ENCODE peak calls at places on chromosomes 4 and X, in four cellular contexts. Z is activated T-helper 9 cell treated with anti-CD3 and anti-CD28 coated beads, Interleukin-2, amount 50 U/mL, for 16 hours; C is pancreas; X is endothelial cell. E is an unnamed sample.

GRCh38 chrX:49041683-49042529 is 1.3 kb downstream of the TFE3 start:
- DNase-seq in X (no peak), Z (no peak), C (no peak), E (no peak)

GRCh38 chr4:7865533-7865932 is 74.1 kb downstream of the AFAP1 start:
- DNase-seq in C (no peak), Z (no peak), X (no peak), E (no peak)

GRCh38 chrX:121579016-121579760 is 531.8 kb downstream of the GLUD2 start:
- DNase-seq in X (peak), C (peak), Z (no peak), E (no peak)

GRCh38 chr4:126986828-126987227 is 645.9 kb upstream of the INTU start:
- DNase-seq in Z (no peak), C (no peak), X (no peak), E (no peak)

GRCh38 chr4:56127698-56128097 is 179.0 kb downstream of the CEP135 start:
- DNase-seq in X (no peak), Z (no peak), C (no peak), E (no peak)

GRCh38 chr4:137454767-137455166 is 77.5 kb downstream of the PCDH18 start:
- DNase-seq in C (no peak), Z (no peak), X (no peak), E (no peak)

GRCh38 chr4:88794952-88795351 is 97.3 kb upstream of the NAP1L5 start:
- DNase-seq in C (no peak), X (no peak), Z (no peak), E (no peak)

GRCh38 chr4:174516345-174516744 is 5.9 kb downstream of the HPGD start:
- DNase-seq in X (no peak), C (no peak), Z (no peak), E (no peak)

GRCh38 chrX:29461039-29461438 is 754.3 kb upstream of the MAGEB2 start:
- DNase-seq in X (no peak), Z (no peak), C (no peak), E (no peak)

GRCh38 chrX:2286731-2287130 is 214.0 kb downstream of the DHRSX start:
- DNase-seq in C (no peak), Z (no peak), X (no peak), E (no peak)

E was measured in NK-92 treated with Interleukin-12 subunit alpha and Interleukin-12 subunit beta, amount 100 ng/mL, for 24 hours.